ENCODE peak calls at places on chromosome 14, in six cellular contexts. E is GM23338, A is cardiac muscle cell, P is A549, G is transverse colon, L is neural progenitor cell. I is an unnamed sample.

GRCh38 chr14:63759454-63759853 is 31.6 kb upstream of the SGPP1 start:
- DNase-seq in E (no peak), L (no peak), A (no peak), P (no peak), G (no peak), I (no peak)

GRCh38 chr14:103594265-103594664 is 31.5 kb downstream of the COA8 start:
- DNase-seq in L (peak; percentile 92), E (peak; percentile 51), P (no peak), G (no peak), A (no peak), I (no peak)

GRCh38 chr14:53055003-53055402 is 98.1 kb downstream of the DDHD1 start:
- DNase-seq in P (peak; percentile 55), L (peak; percentile 53), G (no peak), A (peak; percentile 58), E (peak; percentile 73), I (no peak)

GRCh38 chr14:33657478-33657877 is 293.4 kb downstream of the EGLN3 start:
- DNase-seq in G (no peak), E (no peak), L (no peak), P (no peak), A (no peak), I (no peak)

GRCh38 chr14:101916816-101917412 is 47.5 kb upstream of the DYNC1H1 start:
- DNase-seq in E (no peak), L (no peak), A (no peak), G (no peak), P (no peak), I (no peak)

GRCh38 chr14:42930058-42930457 is 1323.4 kb downstream of the LRFN5 start:
- DNase-seq in L (peak; percentile 10), G (peak; percentile 9), P (peak; percentile 12), E (peak; percentile 3), A (peak; percentile 8), I (no peak)

GRCh38 chr14:102848830-102849521 is 71.7 kb downstream of the TRAF3 start:
- DNase-seq in A (no peak), E (no peak), L (no peak), G (peak; percentile 65), P (no peak), I (no peak)

GRCh38 chr14:103607039-103607668 is 21.9 kb upstream of the KLC1 start:
- DNase-seq in P (peak; percentile 37), A (peak; percentile 23), L (peak; percentile 64), E (peak; percentile 65), G (peak; percentile 81), I (no peak)

GRCh38 chr14:73741386-73741875 is 27.2 kb upstream of the PNMA1 start:
- DNase-seq in G (peak; percentile 86), E (peak; percentile 71), L (peak; percentile 60), A (no peak), P (peak; percentile 61), I (no peak)

GRCh38 chr14:38039526-38039925 is 168.2 kb upstream of the SSTR1 start:
- DNase-seq in E (no peak), P (no peak), A (no peak), L (no peak), G (no peak), I (no peak)

GRCh38 chr14:24818054-24818822 is 184.2 kb upstream of the GZMB start:
- DNase-seq in A (no peak), P (no peak), L (no peak), G (peak; percentile 41), E (no peak), I (peak; percentile 56)

GRCh38 chr14:77023001-77023996 is 5.2 kb downstream of the IRF2BPL start:
- DNase-seq in G (peak; percentile 63), A (peak; percentile 59), L (peak; percentile 70), P (peak; percentile 75), E (peak; percentile 71), I (no peak)

GRCh38 chr14:89027097-89027740 is 202.8 kb downstream of the TTC8 start:
- DNase-seq in A (peak; percentile 71), L (peak; percentile 84), E (peak; percentile 80), P (peak; percentile 28), G (peak; percentile 55), I (no peak)

GRCh38 chr14:66395300-66395699 is 90.9 kb upstream of the CCDC196 start:
- DNase-seq in P (no peak), L (no peak), E (peak; percentile 31), A (no peak), G (no peak), I (no peak)

GRCh38 chr14:87187787-87188186 is 805.2 kb downstream of the GALC start:
- DNase-seq in P (no peak), E (no peak), A (no peak), G (no peak), L (no peak), I (no peak)

GRCh38 chr14:45891417-45892080 is 638.5 kb upstream of the MIS18BP1 start:
- DNase-seq in A (peak; percentile 28), G (peak; percentile 73), L (peak; percentile 70), E (peak; percentile 58), P (no peak), I (peak; percentile 6)

GRCh38 chr14:98154254-98154653 is 1117.7 kb downstream of the BCL11B start:
- DNase-seq in P (no peak), G (no peak), A (no peak), L (no peak), E (no peak), I (no peak)

GRCh38 chr14:64717870-64718269 is 13.6 kb downstream of the PLEKHG3 start:
- DNase-seq in L (no peak), E (no peak), G (no peak), A (no peak), P (peak; percentile 56), I (no peak)

GRCh38 chr14:65860956-65861631 is 448.6 kb downstream of the FUT8 start:
- DNase-seq in L (no peak), E (no peak), G (no peak), P (no peak), A (no peak), I (no peak)

GRCh38 chr14:65704412-65704811 is 291.9 kb downstream of the FUT8 start:
- DNase-seq in L (no peak), G (no peak), P (no peak), A (no peak), E (no peak), I (no peak)

GRCh38 chr14:92473947-92474535 is 39.5 kb upstream of the RIN3 start:
- DNase-seq in E (no peak), A (no peak), L (no peak), P (peak; percentile 18), G (no peak), I (no peak)

GRCh38 chr14:33307691-33308369 is 369.2 kb downstream of the NPAS3 start:
- DNase-seq in G (no peak), L (peak; percentile 35), A (no peak), P (no peak), E (peak; percentile 11), I (peak; percentile 56)

GRCh38 chr14:26621807-26622560 is 24.2 kb upstream of the NOVA1 start:
- DNase-seq in G (no peak), E (no peak), A (no peak), P (no peak), L (peak; percentile 71), I (no peak)

DNA sequence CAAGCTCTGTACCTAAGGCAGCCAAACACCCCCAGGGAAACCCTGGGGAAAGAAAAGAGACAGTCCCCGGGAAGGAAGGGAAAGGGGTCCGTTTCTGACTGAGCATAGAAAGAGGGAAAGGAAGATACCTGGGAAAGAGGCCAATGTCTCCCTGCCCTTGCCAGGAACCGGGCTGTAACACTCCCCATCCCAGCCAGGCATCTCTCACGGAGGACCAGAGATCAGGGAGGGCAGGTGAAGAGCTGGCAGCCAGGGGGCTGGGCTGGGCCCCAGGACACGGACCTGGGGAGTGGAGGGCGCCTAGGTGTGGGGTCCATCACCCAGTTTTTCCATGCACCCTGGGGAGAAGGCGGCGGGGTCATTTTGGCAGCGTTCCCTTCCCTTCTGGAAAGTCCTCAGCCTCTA is 18.9 kb upstream of the PLEKHH1 start:
- DNase-seq in P (no peak), L (no peak), G (peak; percentile 28), E (peak; percentile 31), A (no peak), I (no peak)
- H3K4me3 ChIP-seq in P (peak overlapping the region; percentile 78), L (peak overlapping the region; percentile 63), G (peak overlapping the region; percentile 97), E (peak overlapping the region; percentile 83), A (no peak overlapping the region), I (peak overlapping the region; percentile 73)

DNA sequence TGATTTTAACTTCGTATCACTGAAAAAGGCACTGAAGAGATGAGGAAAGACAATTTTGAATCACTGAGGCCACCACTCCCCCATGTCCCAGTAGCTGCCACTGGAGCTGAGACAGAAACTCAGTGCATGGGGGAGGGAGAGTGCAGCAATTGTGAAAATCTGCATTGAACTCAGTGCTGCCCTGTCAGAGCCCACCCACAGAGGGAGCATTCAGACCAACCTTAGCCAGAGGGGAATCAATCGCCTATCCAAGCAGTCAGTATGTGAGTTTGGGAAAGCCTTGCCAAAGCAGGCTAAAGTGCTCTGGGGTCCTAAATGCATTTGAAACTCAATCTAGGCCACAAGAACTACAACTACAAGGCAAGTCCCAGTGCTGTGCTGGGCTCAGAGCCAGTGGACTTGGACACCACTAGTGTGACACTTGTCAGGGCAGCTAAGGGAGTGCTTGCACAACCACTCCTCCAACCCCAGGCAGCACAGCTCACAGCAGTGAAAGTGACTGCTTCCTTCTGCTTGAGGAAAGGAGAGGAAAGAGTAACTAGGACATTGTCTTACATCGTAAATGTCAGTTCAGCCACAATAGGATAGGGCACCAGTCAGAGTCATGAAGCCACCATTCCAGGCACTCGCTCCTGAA is 13.3 kb downstream of the RNASE3 start:
- DNase-seq in P (no peak), L (peak; percentile 60), E (peak; percentile 74), G (no peak), A (peak; percentile 7), I (no peak)
- TF ChIP-seq CTCF in P (no peak), L (peak; percentile 29), E (peak; percentile 52), G (no peak), A (no peak), I (no peak)

GRCh38 chr14:104931323-104931770 is 6.7 kb downstream of the PLD4 start:
- DNase-seq in P (no peak), G (no peak), A (no peak), E (no peak), L (no peak), I (no peak)

GRCh38 chr14:104933721-104934379 is 9.2 kb downstream of the PLD4 start:
- DNase-seq in E (peak; percentile 38), A (no peak), L (no peak), G (no peak), P (no peak), I (no peak)

GRCh38 chr14:104931771-104932675 is 7.3 kb downstream of the PLD4 start:
- DNase-seq in E (peak; percentile 57), L (peak; percentile 45), G (no peak), P (no peak), A (peak; percentile 47), I (no peak)

GRCh38 chr14:104934380-104934733 is 9.7 kb downstream of the PLD4 start:
- DNase-seq in L (no peak), G (no peak), E (no peak), A (no peak), P (no peak), I (no peak)

GRCh38 chr14:104932676-104933631 is 8.3 kb downstream of the PLD4 start:
- DNase-seq in L (peak; percentile 93), G (peak; percentile 84), P (peak; percentile 79), A (peak; percentile 88), E (peak; percentile 87), I (no peak)
- H3K4me3 ChIP-seq in L (peak overlapping the region; percentile 54), G (peak overlapping the region; percentile 56), P (peak overlapping the region; percentile 48), A (peak overlapping the region; percentile 38), E (peak overlapping the region; percentile 61), I (peak overlapping the region; percentile 49)

GRCh38 chr14:100748944-100749343 is 22.3 kb downstream of the DLK1 start:
- DNase-seq in E (peak; percentile 17), L (no peak), G (no peak), P (no peak), A (no peak), I (no peak)
- TF ChIP-seq CTCF in E (no peak), L (peak; percentile 13), G (no peak), P (no peak), A (no peak), I (no peak)